ENCODE peak calls at places on chromosome 2, in five cellular contexts. Y, D, K, I and J are unnamed samples.

GRCh38 chr2:80073134-80073561 is 231.4 kb downstream of the LRRTM1 start:
- DNase-seq in I (peak; percentile 17), D (peak; percentile 68), Y (peak; percentile 51), K (peak; percentile 34), J (peak; percentile 71)

GRCh38 chr2:15973446-15974202 is 33.3 kb downstream of the MYCN start:
- DNase-seq in D (no peak), I (no peak), K (no peak), Y (no peak), J (no peak)

GRCh38 chr2:116787808-116788207 is 1026.7 kb upstream of the DDX18 start:
- DNase-seq in K (no peak), D (no peak), Y (no peak), I (no peak), J (no peak)

GRCh38 chr2:156464106-156464505 is 27.9 kb downstream of the GPD2 start:
- DNase-seq in Y (peak; percentile 26), I (no peak), D (no peak), K (no peak), J (no peak)

GRCh38 chr2:233117351-233117750 is 57.2 kb downstream of the INPP5D start:
- DNase-seq in K (no peak), I (no peak), D (no peak), Y (no peak), J (no peak)

GRCh38 chr2:187188783-187189631 is 259.0 kb downstream of the CALCRL start:
- DNase-seq in K (no peak), Y (peak; percentile 40), D (no peak), I (no peak), J (no peak)

GRCh38 chr2:96340493-96341414 is 5.2 kb downstream of the NCAPH start:
- DNase-seq in D (no peak), K (no peak), I (no peak), Y (no peak), J (no peak)

GRCh38 chr2:202127793-202128215 is 54.7 kb downstream of the KIAA2012 start:
- DNase-seq in D (no peak), Y (no peak), I (no peak), K (no peak), J (no peak)

GRCh38 chr2:130327703-130328527 is 14.8 kb upstream of the IMP4 start:
- DNase-seq in D (no peak), I (no peak), K (no peak), Y (peak; percentile 85), J (peak; percentile 69)

GRCh38 chr2:173963817-173964564 is 1.2 kb downstream of the SP3 start:
- DNase-seq in D (peak; percentile 95), I (peak; percentile 90), Y (peak; percentile 88), K (peak; percentile 75), J (peak; percentile 90)

GRCh38 chr2:45908316-45909150 is 257.1 kb downstream of the PRKCE start:
- DNase-seq in K (no peak), D (no peak), Y (no peak), I (no peak), J (no peak)